ENCODE peak calls at places on chromosomes 7 and 10, in nine cellular contexts. L is prostate gland, K is IMR-90, Z is Peyer's patch, U is tibial nerve, C is transverse colon, J is gastrocnemius medialis, V is esophagus squamous epithelium, X is right lobe of liver. F is an unnamed sample.

GRCh38 chr7:16999541-17000266 is 117.9 kb upstream of the AGR3 start:
- DNase-seq in V (no peak), L (no peak), Z (no peak), X (no peak), K (no peak), C (no peak), J (no peak), U (no peak), F (no peak)

GRCh38 chr7:150780249-150780648 is 19.9 kb downstream of the TMEM176B start:
- DNase-seq in L (no peak), Z (no peak), C (no peak), X (no peak), U (no peak), J (no peak), V (no peak), K (no peak), F (no peak)

GRCh38 chr10:6579193-6579903 is 728 bp downstream of the PRKCQ start:
- DNase-seq in K (no peak), C (no peak), Z (no peak), X (no peak), U (no peak), L (no peak), V (no peak), J (peak; percentile 36), F (no peak)

GRCh38 chr7:13821152-13821787 is 168.2 kb downstream of the ETV1 start:
- DNase-seq in Z (no peak), K (peak; percentile 70), V (no peak), J (no peak), X (no peak), L (no peak), U (no peak), C (peak; percentile 18), F (no peak)

GRCh38 chr10:17229967-17230682 is 2.1 kb downstream of the VIM start:
- DNase-seq in V (peak; percentile 58), X (peak; percentile 75), L (peak; percentile 74), Z (peak; percentile 95), J (peak; percentile 70), U (peak; percentile 72), C (peak; percentile 93), K (peak; percentile 55), F (peak; percentile 82)

GRCh38 chr10:132227851-132228390 is 41.2 kb downstream of the DPYSL4 start:
- DNase-seq in V (no peak), L (no peak), X (no peak), U (no peak), K (no peak), J (no peak), C (no peak), Z (no peak), F (no peak)

GRCh38 chr10:96556003-96556402 is 30.8 kb downstream of the TM9SF3 start:
- DNase-seq in L (no peak), J (no peak), X (no peak), U (no peak), C (no peak), V (no peak), Z (no peak), K (no peak), F (no peak)

GRCh38 chr7:727104-727805 is at the start of gene PRKAR1B:
- DNase-seq in V (no peak), C (peak; percentile 61), L (no peak), J (no peak), Z (peak; percentile 64), K (no peak), U (no peak), X (no peak), F (no peak)

GRCh38 chr7:142478479-142479220 is 220.8 kb upstream of the PRSS58 start:
- DNase-seq in U (peak; percentile 36), V (no peak), X (no peak), L (no peak), C (peak; percentile 52), K (peak; percentile 64), Z (peak; percentile 65), J (peak; percentile 29), F (no peak)

GRCh38 chr7:112537822-112538221 is 57.0 kb downstream of the LSMEM1 start:
- DNase-seq in C (no peak), V (no peak), X (no peak), K (no peak), J (no peak), L (no peak), U (no peak), Z (no peak), F (no peak)

DNA sequence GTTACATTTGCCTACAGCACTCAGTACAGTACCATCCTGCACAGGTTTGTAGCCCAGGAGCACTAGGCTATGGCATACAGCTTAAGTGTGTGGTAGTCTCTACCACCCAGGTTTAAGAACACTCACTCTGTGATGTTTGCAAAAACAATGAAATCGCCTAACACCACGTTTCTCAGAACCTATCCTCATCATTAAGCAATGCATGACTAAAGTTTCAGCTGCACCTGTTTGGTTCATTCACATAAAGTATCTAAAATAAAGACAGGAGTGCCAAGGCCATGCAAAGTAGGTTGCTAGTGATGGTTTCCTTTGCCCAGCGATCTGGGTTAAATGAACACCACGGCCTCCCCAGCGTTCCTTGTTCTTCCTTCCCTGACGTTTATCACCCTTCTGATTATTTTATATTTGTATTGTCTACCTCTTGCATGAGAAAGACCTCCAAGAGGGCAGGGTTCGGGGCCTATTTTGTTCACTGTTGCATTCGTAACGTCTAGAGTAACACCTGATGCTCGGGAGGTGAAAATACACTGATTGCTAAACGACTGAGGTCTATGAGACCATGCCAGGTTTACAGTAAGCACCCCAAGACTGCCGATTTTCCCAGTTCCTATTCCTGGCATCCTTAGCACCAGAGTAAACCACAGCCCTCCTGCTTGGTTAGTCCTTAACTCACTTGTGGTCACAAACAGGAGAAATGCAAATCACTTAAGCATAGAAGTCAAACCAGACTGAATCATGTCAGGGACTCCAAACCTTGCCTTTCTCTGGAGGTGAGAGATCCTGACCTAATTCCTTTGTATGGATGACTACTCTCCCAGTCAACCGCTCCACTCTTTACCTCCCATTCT is 204.1 kb upstream of the NFE2L3 start:
- DNase-seq in L (no peak), K (no peak), X (no peak), J (no peak), Z (no peak), U (no peak), C (no peak), V (no peak), F (no peak)
- TF ChIP-seq POLR2A in L (no peak), K (no peak), X (no peak), J (no peak), Z (no peak), U (no peak), C (no peak), V (no peak), F (no peak)

DNA sequence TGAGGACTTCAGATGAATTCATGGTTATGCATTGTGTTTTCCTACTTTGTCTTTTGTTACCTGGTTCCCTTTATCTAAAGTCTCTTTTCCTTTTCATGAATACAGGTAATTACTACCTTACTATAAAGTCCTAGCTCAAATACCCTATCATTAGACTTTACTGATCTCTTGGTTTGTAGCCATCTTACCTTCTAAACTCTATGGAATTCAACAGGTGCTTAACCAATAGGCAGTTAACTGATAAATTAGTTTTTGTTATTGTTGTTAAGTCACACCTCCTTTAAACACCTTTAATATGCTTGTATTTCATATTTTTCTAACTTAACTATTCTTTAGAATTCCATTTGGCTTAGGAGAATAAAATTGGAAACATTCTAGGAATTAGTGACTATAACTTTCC is 30.7 kb downstream of the PLCE1 start:
- DNase-seq in K (no peak), L (no peak), Z (no peak), J (no peak), U (no peak), X (no peak), C (no peak), V (no peak), F (no peak)
- H3K9me3 ChIP-seq in K (peaks cover 4% of the 10 kb centered on the region), L (no peaks in the 10 kb centered on the region), Z (peaks cover 10% of the 10 kb centered on the region), J (peaks cover 16% of the 10 kb centered on the region), U (no peaks in the 10 kb centered on the region), X (no peaks in the 10 kb centered on the region), C (peaks cover 11% of the 10 kb centered on the region), V (peaks cover 31% of the 10 kb centered on the region), F (peaks cover 25% of the 10 kb centered on the region)

DNA sequence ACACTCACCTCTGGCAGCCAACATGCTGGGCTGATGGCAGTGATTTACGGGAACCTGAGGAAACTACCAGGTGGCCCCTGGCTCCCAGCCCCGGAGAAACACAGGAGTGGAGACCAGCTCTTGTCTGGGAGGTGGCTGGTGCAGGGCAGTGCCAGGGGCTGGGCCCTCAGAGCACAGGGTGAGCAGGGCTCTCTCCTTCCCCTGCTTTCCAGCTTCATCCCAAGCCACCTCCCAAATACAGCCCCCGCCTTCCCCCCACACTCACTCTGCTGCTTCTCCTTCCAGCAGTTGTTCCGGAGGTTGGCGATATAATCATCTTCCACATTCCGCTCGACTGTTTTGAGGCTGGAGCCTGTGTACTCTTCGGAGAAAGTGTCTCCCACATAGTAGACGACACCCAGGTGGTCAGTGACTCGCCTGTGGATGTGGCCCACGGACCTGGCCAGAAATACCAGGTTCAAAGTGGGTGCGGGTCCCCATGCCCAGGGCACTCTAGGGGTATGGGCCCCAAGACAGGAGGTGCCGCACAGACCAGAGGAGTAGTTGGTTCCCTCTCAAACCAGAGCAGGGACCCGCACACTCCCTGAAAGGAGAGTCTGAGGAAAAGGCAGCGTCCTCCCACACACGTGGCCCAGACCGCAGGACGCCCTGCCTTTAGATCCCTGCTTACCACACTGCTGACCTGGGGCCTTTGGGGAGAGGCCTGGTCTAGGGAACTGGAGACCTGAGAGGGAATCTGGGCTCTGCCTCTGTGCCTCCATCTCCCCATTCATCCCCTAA is 18.3 kb downstream of the DNAJB12 start:
- DNase-seq in Z (no peak), V (no peak), U (no peak), X (peak; percentile 36), K (no peak), J (peak; percentile 51), C (no peak), L (no peak), F (peak; percentile 75)
- TF ChIP-seq POLR2A in Z (no peak), V (no peak), U (no peak), X (no peak), K (no peak), J (no peak), C (no peak), L (no peak), F (no peak)

GRCh38 chr7:158282461-158283001 is 305.1 kb downstream of the PTPRN2 start:
- DNase-seq in C (no peak), K (no peak), Z (peak; percentile 25), U (no peak), V (no peak), J (no peak), X (no peak), L (no peak), F (peak; percentile 15)

GRCh38 chr7:158283016-158283974 is 304.3 kb downstream of the PTPRN2 start:
- DNase-seq in X (no peak), Z (peak; percentile 38), J (no peak), V (no peak), U (no peak), L (no peak), K (no peak), C (no peak), F (peak; percentile 14)

GRCh38 chr7:158280467-158281154 is 307.0 kb downstream of the PTPRN2 start:
- DNase-seq in U (no peak), K (no peak), L (no peak), X (no peak), J (no peak), C (no peak), V (no peak), Z (peak; percentile 7), F (peak; percentile 22)

GRCh38 chr7:158279539-158280466 is 307.8 kb downstream of the PTPRN2 start:
- DNase-seq in Z (peak; percentile 21), X (no peak), U (no peak), J (no peak), C (no peak), K (no peak), L (no peak), V (no peak), F (peak; percentile 9)

DNA sequence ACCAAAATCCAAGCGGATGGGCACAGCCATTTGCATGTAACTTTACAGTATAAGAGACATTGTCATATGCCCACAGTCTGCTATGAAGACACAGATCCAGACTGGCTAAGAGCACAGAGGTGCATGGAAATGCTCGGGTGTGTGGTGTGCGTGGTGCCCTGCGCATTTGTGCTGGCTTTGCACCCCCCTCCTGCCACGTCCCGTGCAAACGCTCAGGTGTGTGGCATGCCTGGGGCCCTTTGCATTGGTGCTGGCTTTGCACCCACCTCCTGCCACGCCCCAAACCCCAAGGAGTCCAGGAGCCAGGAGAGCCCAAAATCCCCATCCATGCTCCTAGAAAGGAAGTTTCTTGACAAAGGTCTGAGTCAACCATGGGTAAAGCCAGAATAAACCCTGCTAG is 306.2 kb downstream of the PTPRN2 start:
- DNase-seq in K (no peak), X (no peak), C (no peak), Z (peak; percentile 34), U (no peak), L (no peak), V (no peak), J (no peak), F (peak; percentile 14)
- H3K9me3 ChIP-seq in K (peaks cover 66% of the 10 kb centered on the region), X (no peaks in the 10 kb centered on the region), C (no peaks in the 10 kb centered on the region), Z (no peaks in the 10 kb centered on the region), U (no peaks in the 10 kb centered on the region), L (no peaks in the 10 kb centered on the region), V (no peaks in the 10 kb centered on the region), J (no peaks in the 10 kb centered on the region), F (no peaks in the 10 kb centered on the region)

F was measured in stomach.